ENCODE peak calls at places on chromosome 7, in six cellular contexts. Z, U, W, L, F and T are unnamed samples.

GRCh38 chr7:151725844-151726770 is 150.8 kb downstream of the PRKAG2 start:
- DNase-seq in Z (no peak), L (no peak), W (no peak), F (no peak), U (no peak), T (no peak)

GRCh38 chr7:29486191-29486700 is 77.4 kb upstream of the PRR15 start:
- DNase-seq in Z (no peak), W (no peak), F (no peak), U (no peak), L (no peak), T (no peak)

GRCh38 chr7:150958603-150959002 is 19.5 kb downstream of the KCNH2 start:
- DNase-seq in U (no peak), Z (no peak), W (no peak), L (no peak), F (no peak), T (no peak)

GRCh38 chr7:41003031-41003925 is 699.6 kb downstream of the INHBA start:
- DNase-seq in W (no peak), F (no peak), U (no peak), Z (no peak), L (no peak), T (no peak)

GRCh38 chr7:73937014-73937413 is 76.1 kb downstream of the TMEM270 start:
- DNase-seq in W (no peak), L (no peak), F (no peak), U (no peak), Z (no peak), T (no peak)

GRCh38 chr7:47470567-47471357 is 111.1 kb downstream of the TNS3 start:
- DNase-seq in L (no peak), W (no peak), U (no peak), Z (no peak), F (no peak), T (no peak)

GRCh38 chr7:95527776-95528250 is 42.1 kb downstream of the ASB4 start:
- DNase-seq in U (peak; percentile 25), F (no peak), L (no peak), Z (peak; percentile 59), W (no peak), T (no peak)

GRCh38 chr7:158651968-158652555 is 52.5 kb downstream of the NCAPG2 start:
- DNase-seq in F (no peak), Z (no peak), L (no peak), W (no peak), U (no peak), T (no peak)

GRCh38 chr7:69773535-69774225 is 175.4 kb downstream of the AUTS2 start:
- DNase-seq in W (no peak), L (peak; percentile 3), U (no peak), F (no peak), Z (no peak), T (no peak)

GRCh38 chr7:117480978-117481377 is 1.2 kb downstream of the CFTR start:
- DNase-seq in U (no peak), L (no peak), Z (no peak), W (no peak), F (no peak), T (no peak)

GRCh38 chr7:80047032-80047431 is 87.6 kb upstream of the GNAI1 start:
- DNase-seq in U (no peak), F (no peak), L (no peak), W (no peak), Z (no peak), T (no peak)

GRCh38 chr7:151835636-151836035 is 41.3 kb downstream of the PRKAG2 start:
- DNase-seq in U (no peak), Z (peak; percentile 36), W (no peak), F (no peak), L (no peak), T (no peak)

GRCh38 chr7:99272476-99273045 is at the start of gene MYH16:
- DNase-seq in L (no peak), Z (no peak), W (no peak), F (no peak), U (no peak), T (no peak)

GRCh38 chr7:158270856-158271413 is 316.7 kb downstream of the PTPRN2 start:
- DNase-seq in U (no peak), L (no peak), W (no peak), Z (peak; percentile 25), F (peak; percentile 37), T (no peak)

GRCh38 chr7:50068026-50068425 is 25.0 kb downstream of the ZPBP start:
- DNase-seq in F (no peak), W (no peak), Z (no peak), U (no peak), L (peak; percentile 24), T (no peak)

GRCh38 chr7:93442478-93443224 is 131.9 kb downstream of the CALCR start:
- DNase-seq in U (no peak), L (no peak), F (peak; percentile 47), Z (no peak), W (no peak), T (peak; percentile 37)

GRCh38 chr7:105600720-105601550 is 19.6 kb upstream of the EFCAB10 start:
- DNase-seq in Z (no peak), F (no peak), L (no peak), U (no peak), W (no peak), T (no peak)

GRCh38 chr7:41268874-41269273 is 434.0 kb downstream of the INHBA start:
- DNase-seq in Z (no peak), U (no peak), L (no peak), F (no peak), W (no peak), T (no peak)

DNA sequence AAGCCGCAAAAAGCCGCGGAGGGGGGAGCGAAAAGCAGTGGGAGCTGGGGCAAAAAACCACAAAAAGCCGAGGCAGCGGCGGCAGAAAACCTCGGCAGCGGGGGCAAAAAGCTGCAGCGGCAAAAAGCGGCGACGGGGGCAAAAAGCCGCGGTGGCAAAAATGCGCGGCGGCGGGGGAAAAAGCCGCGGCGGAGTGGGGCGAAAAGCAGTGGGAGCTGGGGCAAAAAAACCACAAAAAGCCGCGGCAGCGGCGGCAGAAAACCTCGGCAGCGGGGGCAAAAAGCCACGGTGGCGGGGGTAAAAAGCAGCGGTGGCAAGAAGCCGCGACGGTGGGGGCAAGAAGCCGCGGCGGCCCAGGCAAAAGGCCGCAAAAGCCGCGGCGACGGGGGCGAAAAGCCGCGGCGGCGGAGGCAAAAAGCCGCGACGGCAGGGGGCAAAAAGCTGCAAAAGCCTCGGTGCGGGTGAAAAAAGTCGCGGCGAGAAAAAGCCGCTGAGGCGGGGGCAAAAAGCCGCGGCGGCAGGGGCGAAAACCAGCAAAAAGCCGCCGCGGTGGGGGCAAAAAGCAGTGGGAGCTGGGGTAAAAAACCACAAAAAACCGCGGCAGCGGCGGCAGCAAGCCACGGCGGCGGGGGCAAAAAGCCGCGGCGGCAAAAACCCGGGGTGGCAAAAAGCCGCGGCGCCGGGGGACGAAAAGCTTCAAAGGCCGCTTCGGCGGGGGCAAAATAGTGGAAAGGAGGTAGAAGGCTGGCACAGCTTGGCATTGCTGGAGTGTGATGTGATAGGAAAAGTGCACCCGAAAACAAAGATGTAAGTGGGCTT is 135.9 kb downstream of the ZNF92 start:
- DNase-seq in Z (peak; percentile 38), U (no peak), L (peak; percentile 20), F (peak; percentile 51), W (no peak), T (no peak)
- H3K9me3 ChIP-seq in Z (no peaks in the 10 kb centered on the region), U (no peaks in the 10 kb centered on the region), L (peaks cover 6% of the 10 kb centered on the region), F (no peaks in the 10 kb centered on the region), W (no peaks in the 10 kb centered on the region), T (no peaks in the 10 kb centered on the region)

GRCh38 chr7:107999814-108000560 is 3.0 kb downstream of the LAMB1 start:
- DNase-seq in Z (no peak), L (no peak), F (no peak), W (no peak), U (no peak), T (no peak)
- H3K27me3 ChIP-seq in Z (no peaks in the 10 kb centered on the region), L (no peaks in the 10 kb centered on the region), F (peaks cover 15% of the 10 kb centered on the region), W (no peaks in the 10 kb centered on the region), U (no peaks in the 10 kb centered on the region), T (no peaks in the 10 kb centered on the region)

GRCh38 chr7:21934824-21935223 is 10.9 kb downstream of the CDCA7L start:
- DNase-seq in Z (no peak), F (no peak), L (no peak), W (no peak), U (no peak), T (no peak)
- H3K9me3 ChIP-seq in Z (no peaks in the 10 kb centered on the region), F (no peaks in the 10 kb centered on the region), L (peaks cover 35% of the 10 kb centered on the region), W (no peaks in the 10 kb centered on the region), U (no peaks in the 10 kb centered on the region), T (no peaks in the 10 kb centered on the region)

DNA sequence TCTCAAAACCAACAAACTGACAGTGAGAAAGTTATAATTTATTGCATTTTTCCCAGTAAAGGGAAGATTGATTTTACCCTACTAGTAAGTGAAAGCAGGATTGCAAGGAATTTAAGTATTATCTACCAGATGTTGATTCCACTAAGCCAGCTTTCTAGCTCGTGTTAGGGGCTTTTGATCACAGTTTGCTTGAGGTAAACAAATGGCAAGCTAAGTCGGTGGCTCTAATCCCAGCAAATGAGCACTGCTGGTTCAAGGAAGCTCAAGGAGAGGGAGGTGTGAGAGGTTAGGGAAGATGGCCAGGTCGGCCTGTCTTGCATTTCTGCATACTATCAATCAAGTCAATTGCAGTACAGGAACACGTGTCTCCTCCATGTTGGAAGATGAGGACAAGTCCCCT is 448.7 kb upstream of the POM121L12 start:
- DNase-seq in F (no peak), W (no peak), L (no peak), U (no peak), Z (no peak), T (no peak)
- H3K27me3 ChIP-seq in F (no peaks in the 10 kb centered on the region), W (no peaks in the 10 kb centered on the region), L (no peaks in the 10 kb centered on the region), U (no peaks in the 10 kb centered on the region), Z (no peaks in the 10 kb centered on the region), T (no peaks in the 10 kb centered on the region)

GRCh38 chr7:124679826-124680225 is 85.8 kb downstream of the GPR37 start:
- DNase-seq in W (no peak), Z (no peak), U (no peak), L (no peak), F (no peak), T (no peak)
- H3K9me3 ChIP-seq in W (no peaks in the 10 kb centered on the region), Z (no peaks in the 10 kb centered on the region), U (no peaks in the 10 kb centered on the region), L (no peaks in the 10 kb centered on the region), F (no peaks in the 10 kb centered on the region), T (peaks cover 1% of the 10 kb centered on the region)

DNA sequence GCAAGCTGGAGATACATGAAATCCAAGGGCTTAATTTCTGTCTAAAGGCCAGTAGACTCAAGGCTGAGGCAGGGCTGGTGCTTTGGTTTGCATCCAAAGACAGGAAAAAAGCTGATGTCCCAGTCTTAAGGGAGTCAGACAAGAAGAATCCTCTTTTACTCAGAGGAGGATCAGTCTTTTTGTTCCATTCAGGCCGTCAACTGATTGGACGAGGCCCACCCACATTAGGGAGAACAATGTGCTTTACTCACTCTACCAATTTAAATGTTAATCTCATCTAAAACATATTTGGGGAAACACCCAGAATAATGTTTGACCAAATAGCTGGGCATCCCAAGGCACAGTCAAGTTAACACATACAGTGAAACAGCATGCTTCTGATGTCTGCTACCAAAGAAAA is 388.5 kb upstream of the CHRM2 start:
- DNase-seq in Z (no peak), F (no peak), U (no peak), L (no peak), W (no peak), T (no peak)
- H3K27me3 ChIP-seq in Z (no peaks in the 10 kb centered on the region), F (no peaks in the 10 kb centered on the region), U (no peaks in the 10 kb centered on the region), L (no peaks in the 10 kb centered on the region), W (no peaks in the 10 kb centered on the region), T (no peaks in the 10 kb centered on the region)